ENCODE peak calls at places on chromosomes 5 and 9, in five cellular contexts. F, D, G, N and Q are unnamed samples.

GRCh38 chr5:170293273-170293672 is 4.3 kb downstream of the LCP2 start:
- DNase-seq in F (no peak), D (peak), G (no peak), N (no peak), Q (no peak)

GRCh38 chr9:33029106-33029788 is 4.2 kb downstream of the DNAJA1 start:
- DNase-seq in F (no peak), D (no peak), G (no peak), N (peak), Q (peak)

GRCh38 chr9:14075218-14075617 is 238.7 kb downstream of the NFIB start:
- DNase-seq in F (no peak), D (no peak), G (no peak), N (no peak), Q (no peak)

GRCh38 chr5:55533806-55534435 is 843 bp downstream of the PLPP1 start:
- DNase-seq in F (peak), D (peak), G (peak), N (peak), Q (peak)

GRCh38 chr5:2750758-2751464 is 566 bp downstream of the IRX2 start:
- DNase-seq in F (no peak), D (no peak), G (no peak), N (no peak), Q (no peak)

GRCh38 chr9:124800306-124801259 is 23.6 kb downstream of the OLFML2A start:
- DNase-seq in F (no peak), D (peak), G (no peak), N (peak), Q (peak)

GRCh38 chr9:70340572-70340971 is 73.9 kb downstream of the KLF9 start:
- DNase-seq in F (peak), D (no peak), G (peak), N (peak), Q (peak)

GRCh38 chr5:122702524-122702875 is 72.4 kb upstream of the SNX2 start:
- DNase-seq in F (no peak), D (no peak), G (no peak), N (no peak), Q (no peak)

GRCh38 chr5:157300564-157300963 is 34.6 kb downstream of the CYFIP2 start:
- DNase-seq in F (no peak), D (no peak), G (no peak), N (no peak), Q (no peak)

GRCh38 chr5:55497712-55498111 is 37.1 kb downstream of the PLPP1 start:
- DNase-seq in F (no peak), D (no peak), G (no peak), N (no peak), Q (no peak)

GRCh38 chr9:128103589-128103962 is 24.0 kb downstream of the PTGES2 start:
- DNase-seq in F (no peak), D (no peak), G (peak), N (no peak), Q (no peak)

GRCh38 chr5:4295663-4296339 is 700.2 kb downstream of the IRX1 start:
- DNase-seq in F (peak), D (no peak), G (no peak), N (no peak), Q (no peak)

GRCh38 chr9:27414215-27414731 is 109.8 kb upstream of the IFNK start:
- DNase-seq in F (no peak), D (peak), G (no peak), N (no peak), Q (no peak)

GRCh38 chr5:159132429-159133040 is 32.8 kb upstream of the EBF1 start:
- DNase-seq in F (no peak), D (no peak), G (no peak), N (no peak), Q (no peak)

GRCh38 chr5:82586176-82586575 is 308.0 kb upstream of the RPS23 start:
- DNase-seq in F (no peak), D (no peak), G (no peak), N (no peak), Q (no peak)

GRCh38 chr9:27333241-27334052 is 36.5 kb upstream of the EQTN start:
- DNase-seq in F (peak), D (peak), G (peak), N (peak), Q (peak)

GRCh38 chr5:106116682-106117081 is 1554.1 kb downstream of the EFNA5 start:
- DNase-seq in F (no peak), D (no peak), G (no peak), N (no peak), Q (peak)

GRCh38 chr5:63743096-63743798 is 219.0 kb downstream of the HTR1A start:
- DNase-seq in F (no peak), D (no peak), G (no peak), N (no peak), Q (no peak)

GRCh38 chr9:3954950-3955670 is 344.8 kb downstream of the GLIS3 start:
- DNase-seq in F (no peak), D (no peak), G (no peak), N (peak), Q (peak)

GRCh38 chr9:91732187-91733005 is 217.6 kb downstream of the ROR2 start:
- DNase-seq in F (no peak), D (no peak), G (no peak), N (no peak), Q (no peak)

GRCh38 chr9:127884427-127884911 is 7.0 kb upstream of the AK1 start:
- DNase-seq in F (no peak), D (peak), G (peak), N (no peak), Q (no peak)

GRCh38 chr5:36569456-36569855 is 37.0 kb upstream of the SLC1A3 start:
- DNase-seq in F (no peak), D (peak), G (no peak), N (peak), Q (no peak)

GRCh38 chr5:176619203-176619568 is 9.2 kb upstream of the GPRIN1 start:
- DNase-seq in F (no peak), D (peak), G (no peak), N (peak), Q (peak)

GRCh38 chr5:148841519-148841918 is 15.1 kb downstream of the ADRB2 start:
- DNase-seq in F (no peak), D (no peak), G (no peak), N (no peak), Q (no peak)

GRCh38 chr5:97111612-97112011 is 30.8 kb downstream of the LIX1 start:
- DNase-seq in F (no peak), D (no peak), G (no peak), N (no peak), Q (no peak)

GRCh38 chr5:64914396-64914795 is 145.7 kb downstream of the CWC27 start:
- DNase-seq in F (no peak), D (no peak), G (no peak), N (no peak), Q (peak)

GRCh38 chr9:101026824-101027223 is 1.7 kb upstream of the PLPPR1 start:
- DNase-seq in F (no peak), D (peak), G (peak), N (no peak), Q (no peak)

GRCh38 chr9:36100532-36100931 is 36.0 kb upstream of the GLIPR2 start:
- DNase-seq in F (no peak), D (no peak), G (no peak), N (peak), Q (peak)

GRCh38 chr9:113484258-113484730 is 20.8 kb downstream of the RGS3 start:
- DNase-seq in F (no peak), D (peak), G (peak), N (no peak), Q (peak)

GRCh38 chr5:115639377-115639776 is 13.5 kb upstream of the TMED7 start:
- DNase-seq in F (no peak), D (peak), G (no peak), N (no peak), Q (no peak)

GRCh38 chr5:149397530-149397929 is 18.4 kb upstream of the IL17B start:
- DNase-seq in F (no peak), D (no peak), G (no peak), N (peak), Q (peak)

GRCh38 chr5:177429248-177430045 is 3.0 kb downstream of the GRK6 start:
- DNase-seq in F (no peak), D (peak), G (no peak), N (no peak), Q (no peak)

GRCh38 chr9:27094640-27095039 is 14.4 kb upstream of the TEK start:
- DNase-seq in F (peak), D (no peak), G (no peak), N (peak), Q (peak)

GRCh38 chr5:80711216-80711615 is 56.4 kb upstream of the DHFR start:
- DNase-seq in F (no peak), D (no peak), G (no peak), N (no peak), Q (no peak)

GRCh38 chr5:124071039-124071438 is 559.1 kb downstream of the CSNK1G3 start:
- DNase-seq in F (no peak), D (no peak), G (no peak), N (no peak), Q (no peak)

GRCh38 chr9:121662896-121663580 is 11.6 kb downstream of the DAB2IP start:
- DNase-seq in F (no peak), D (no peak), G (no peak), N (no peak), Q (no peak)